ENCODE peak calls at places on chromosome 14, in five cellular contexts. A is GM23338, F is astrocyte, O is tibial artery, S is ovary. V is an unnamed sample. For H3K4me1, the result is how much of the 10 kb centered on the place peaks cover.

GRCh38 chr14:68637106-68638021 is 155.5 kb downstream of the ZFP36L1 start:
- DNase-seq in A (no peak), F (peak), O (peak), S (no peak), V (no peak)

GRCh38 chr14:73402579-73402978 is 55.8 kb downstream of the NUMB start:
- DNase-seq in A (no peak), F (no peak), O (no peak), S (no peak), V (no peak)

GRCh38 chr14:25526290-25526689 is 476.3 kb upstream of the STXBP6 start:
- DNase-seq in A (no peak), F (no peak), O (no peak), S (no peak), V (no peak)

GRCh38 chr14:50319293-50319692 is 7.2 kb downstream of the DMAC2L start:
- DNase-seq in A (no peak), F (no peak), O (no peak), S (no peak), V (no peak)

GRCh38 chr14:91171291-91171690 is 57.4 kb downstream of the DGLUCY start:
- DNase-seq in A (no peak), F (no peak), O (no peak), S (no peak), V (no peak)

GRCh38 chr14:30252800-30253425 is 306.0 kb upstream of the G2E3 start:
- DNase-seq in A (no peak), F (peak), O (no peak), S (no peak), V (no peak)

GRCh38 chr14:75094896-75095295 is 25.5 kb downstream of the ZC2HC1C start:
- DNase-seq in A (no peak), F (no peak), O (no peak), S (no peak), V (no peak)

GRCh38 chr14:73455294-73455693 is 3.1 kb downstream of the NUMB start:
- DNase-seq in A (no peak), F (no peak), O (no peak), S (no peak), V (no peak)

GRCh38 chr14:19878029-19878642 is 3.2 kb downstream of the OR4K2 start:
- DNase-seq in A (peak), F (no peak), O (no peak), S (no peak), V (no peak)

GRCh38 chr14:67773844-67774377 is 42.5 kb downstream of the ZFYVE26 start:
- DNase-seq in A (no peak), F (no peak), O (no peak), S (no peak), V (no peak)

GRCh38 chr14:70920608-70921007 is 13.3 kb downstream of the PCNX1 start:
- DNase-seq in A (no peak), F (no peak), O (no peak), S (no peak), V (no peak)

GRCh38 chr14:99327458-99328250 is 55.7 kb upstream of the BCL11B start:
- DNase-seq in A (peak), F (no peak), O (no peak), S (no peak), V (no peak)

GRCh38 chr14:64338616-64339316 is 44.6 kb upstream of the ESR2 start:
- DNase-seq in A (peak), F (peak), O (peak), S (peak), V (peak)

GRCh38 chr14:48247972-48248371 is 572.6 kb upstream of the MDGA2 start:
- DNase-seq in A (no peak), F (no peak), O (no peak), S (no peak), V (no peak)

GRCh38 chr14:90815817-90816662 is at the start of gene TTC7B:
- DNase-seq in A (peak), F (no peak), O (no peak), S (peak), V (peak)

GRCh38 chr14:79419571-79420327 is 791.6 kb downstream of the DIO2 start:
- DNase-seq in A (no peak), F (no peak), O (no peak), S (no peak), V (no peak)

GRCh38 chr14:53041067-53041466 is 90.2 kb upstream of the FERMT2 start:
- DNase-seq in A (no peak), F (no peak), O (no peak), S (no peak), V (no peak)

GRCh38 chr14:60346706-60347105 is 97.7 kb downstream of the PPM1A start:
- DNase-seq in A (no peak), F (no peak), O (no peak), S (no peak), V (no peak)

GRCh38 chr14:95078841-95079240 is 78.5 kb downstream of the DICER1 start:
- DNase-seq in A (peak), F (no peak), O (no peak), S (no peak), V (no peak)

GRCh38 chr14:92316116-92316515 is 6.8 kb upstream of the SLC24A4 start:
- DNase-seq in A (no peak), F (no peak), O (no peak), S (no peak), V (no peak)

GRCh38 chr14:88323086-88323519 is at the start of gene KCNK10:
- DNase-seq in A (peak), F (peak), O (no peak), S (no peak), V (no peak)

GRCh38 chr14:75711134-75711795 is 50.2 kb downstream of the TTLL5 start:
- DNase-seq in A (peak), F (peak), O (no peak), S (no peak), V (peak)

GRCh38 chr14:70339970-70340369 is 19.5 kb downstream of the COX16 start:
- DNase-seq in A (no peak), F (no peak), O (no peak), S (no peak), V (no peak)

GRCh38 chr14:100348253-100348729 is 25.2 kb downstream of the SLC25A47 start:
- DNase-seq in A (no peak), F (no peak), O (no peak), S (no peak), V (no peak)

GRCh38 chr14:77076118-77076631 is 21.9 kb upstream of the CIPC start:
- DNase-seq in A (peak), F (no peak), O (peak), S (no peak), V (no peak)

GRCh38 chr14:93035917-93036651 is 79.6 kb downstream of the ITPK1 start:
- DNase-seq in A (no peak), F (no peak), O (no peak), S (peak), V (peak)

GRCh38 chr14:75126121-75126544 is 715 bp downstream of the NEK9 start:
- DNase-seq in A (no peak), F (no peak), O (no peak), S (no peak), V (no peak)

GRCh38 chr14:73153272-73153671 is 17.0 kb downstream of the PSEN1 start:
- DNase-seq in A (no peak), F (peak), O (no peak), S (no peak), V (no peak)

GRCh38 chr14:51444381-51445000 is 204.4 kb downstream of the TMX1 start:
- DNase-seq in A (no peak), F (peak), O (no peak), S (no peak), V (no peak)

GRCh38 chr14:68042591-68043210 is 223.1 kb downstream of the RAD51B start:
- DNase-seq in A (no peak), F (no peak), O (no peak), S (no peak), V (no peak)

GRCh38 chr14:92417759-92418158 is 94.8 kb downstream of the SLC24A4 start:
- DNase-seq in A (no peak), F (no peak), O (no peak), S (no peak), V (no peak)

GRCh38 chr14:95885866-95886265 is 9.2 kb downstream of the TUNAR start:
- DNase-seq in A (no peak), F (peak), O (no peak), S (no peak), V (peak)

GRCh38 chr14:63603749-63604277 is 37.9 kb downstream of the WDR89 start:
- DNase-seq in A (no peak), F (no peak), O (no peak), S (no peak), V (no peak)

GRCh38 chr14:23148596-23149249 is 29.7 kb upstream of the CEBPE start:
- DNase-seq in A (no peak), F (peak), O (no peak), S (no peak), V (no peak)
- H3K4me1 ChIP-seq in A (under half), F (under half), O (under half), S (under half), V (under half)

DNA sequence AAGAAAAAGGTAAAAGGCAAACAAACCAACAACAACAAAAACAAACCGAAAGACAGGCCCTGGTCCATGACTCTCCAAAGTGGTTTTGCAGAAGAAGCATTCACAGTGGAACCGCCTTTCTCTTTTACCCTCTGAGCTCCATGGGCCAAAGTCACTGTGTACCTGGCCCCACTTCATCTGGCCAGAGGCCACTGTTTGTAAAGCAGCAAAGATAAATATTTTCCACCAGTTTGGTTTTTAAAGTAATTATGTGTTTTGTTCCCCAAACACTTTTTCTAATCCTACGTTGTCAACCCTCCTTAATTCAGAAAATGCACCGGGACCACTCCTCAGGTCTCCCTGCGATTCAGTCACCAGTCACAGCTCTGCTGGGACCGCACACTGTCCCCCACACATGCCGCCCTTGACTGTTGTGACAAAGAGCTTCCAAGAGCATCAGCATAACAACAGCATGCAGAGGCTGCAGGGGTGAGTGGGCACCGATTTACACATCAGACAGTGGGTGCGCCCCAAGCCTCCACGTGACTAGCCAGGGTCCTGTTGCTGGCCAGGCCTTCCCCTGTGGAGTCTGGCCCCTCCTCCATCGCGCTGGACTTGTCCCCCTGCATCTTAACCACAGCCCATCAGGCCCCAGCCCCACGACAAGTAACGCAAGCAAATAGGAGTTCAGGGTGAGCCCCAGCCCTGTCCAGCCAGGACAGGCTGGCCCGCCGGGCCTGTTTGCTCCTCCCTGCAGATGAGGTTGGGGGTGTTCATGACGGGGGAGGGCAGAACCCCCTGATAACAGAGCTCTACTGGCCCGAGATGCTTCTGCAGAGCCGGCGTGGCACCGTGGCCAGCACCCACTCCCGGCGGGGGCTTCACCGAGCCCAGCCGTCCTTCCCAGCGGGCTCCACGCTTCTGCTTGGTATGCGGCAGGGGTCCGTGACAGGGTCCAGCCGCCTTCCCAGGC is 65.2 kb upstream of the DIO3 start:
- DNase-seq in A (no peak), F (no peak), O (peak), S (peak), V (no peak)
- H3K4me1 ChIP-seq in A (under half), F (under half), O (under half), S (under half), V (under half)

GRCh38 chr14:22487401-22487800 is 101.6 kb downstream of the DAD1 start:
- DNase-seq in A (no peak), F (no peak), O (no peak), S (no peak), V (no peak)

GRCh38 chr14:22489957-22490950 is 98.8 kb downstream of the DAD1 start:
- DNase-seq in A (no peak), F (no peak), O (no peak), S (no peak), V (no peak)

GRCh38 chr14:22487941-22488340 is 101.1 kb downstream of the DAD1 start:
- DNase-seq in A (no peak), F (no peak), O (no peak), S (no peak), V (no peak)

GRCh38 chr14:22488522-22489246 is 100.3 kb downstream of the DAD1 start:
- DNase-seq in A (no peak), F (no peak), O (no peak), S (no peak), V (no peak)

GRCh38 chr14:22489247-22489551 is 99.8 kb downstream of the DAD1 start:
- DNase-seq in A (no peak), F (no peak), O (no peak), S (no peak), V (no peak)
- H3K4me1 ChIP-seq in A (under half), F (under half), O (under half), S (under half), V (under half)

GRCh38 chr14:59206892-59207291 is 18.4 kb downstream of the DAAM1 start:
- DNase-seq in A (no peak), F (no peak), O (no peak), S (no peak), V (no peak)
- H3K4me1 ChIP-seq in A (under half), F (under half), O (under half), S (under half), V (under half)

GRCh38 chr14:103107455-103107854 is 12.9 kb downstream of the EXOC3L4 start:
- DNase-seq in A (no peak), F (no peak), O (no peak), S (no peak), V (no peak)

GRCh38 chr14:103104389-103104653 is 9.8 kb downstream of the EXOC3L4 start:
- DNase-seq in A (no peak), F (no peak), O (no peak), S (no peak), V (no peak)

GRCh38 chr14:103103461-103104388 is 9.2 kb downstream of the EXOC3L4 start:
- DNase-seq in A (peak), F (no peak), O (no peak), S (no peak), V (peak)

GRCh38 chr14:103104654-103105511 is 10.4 kb downstream of the EXOC3L4 start:
- DNase-seq in A (peak), F (peak), O (no peak), S (peak), V (peak)

DNA sequence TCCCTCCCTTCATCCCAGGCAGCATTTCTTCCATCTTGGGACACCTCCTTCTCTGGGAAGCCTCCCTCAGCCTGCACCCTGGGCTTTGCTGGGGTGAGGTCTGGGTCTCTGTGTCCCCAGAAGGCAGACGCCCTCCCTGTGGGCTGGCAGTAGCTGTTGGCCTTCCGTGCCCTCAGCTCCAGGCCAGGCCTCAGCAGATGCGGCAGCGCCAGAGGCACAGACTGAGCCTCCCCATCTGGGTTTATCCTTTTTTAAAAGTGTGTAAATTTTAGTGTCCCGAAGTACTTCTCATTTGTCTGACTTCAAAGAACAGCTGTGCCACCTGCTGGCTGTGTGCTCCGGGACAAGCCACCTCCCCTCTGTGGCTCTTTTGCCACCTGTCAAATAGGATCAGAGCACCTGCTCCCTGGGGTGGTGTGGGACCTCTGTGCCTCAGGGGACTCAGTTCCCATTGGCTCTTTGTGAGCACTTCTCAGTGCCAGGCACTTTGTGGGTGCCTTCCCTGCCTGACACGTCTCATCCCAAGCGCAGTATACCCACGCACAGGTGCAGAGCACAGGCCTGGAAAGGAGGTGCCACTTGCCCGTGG is 11.1 kb downstream of the EXOC3L4 start:
- DNase-seq in A (no peak), F (no peak), O (no peak), S (no peak), V (no peak)
- H3K4me1 ChIP-seq in A (under half), F (under half), O (under half), S (under half), V (under half)

GRCh38 chr14:104693482-104694431 is 4.3 kb downstream of the INF2 start:
- DNase-seq in A (no peak), F (no peak), O (no peak), S (no peak), V (peak)
- H3K4me1 ChIP-seq in A (under half), F (half or more), O (half or more), S (under half), V (under half)

GRCh38 chr14:22551597-22551982 is 37.4 kb downstream of the DAD1 start:
- DNase-seq in A (no peak), F (no peak), O (no peak), S (no peak), V (no peak)

GRCh38 chr14:22547309-22547947 is 41.6 kb downstream of the DAD1 start:
- DNase-seq in A (no peak), F (no peak), O (peak), S (no peak), V (no peak)

GRCh38 chr14:22549981-22550670 is 38.9 kb downstream of the DAD1 start:
- DNase-seq in A (peak), F (peak), O (no peak), S (no peak), V (no peak)

GRCh38 chr14:22547948-22548750 is 40.9 kb downstream of the DAD1 start:
- DNase-seq in A (no peak), F (no peak), O (no peak), S (no peak), V (no peak)

DNA sequence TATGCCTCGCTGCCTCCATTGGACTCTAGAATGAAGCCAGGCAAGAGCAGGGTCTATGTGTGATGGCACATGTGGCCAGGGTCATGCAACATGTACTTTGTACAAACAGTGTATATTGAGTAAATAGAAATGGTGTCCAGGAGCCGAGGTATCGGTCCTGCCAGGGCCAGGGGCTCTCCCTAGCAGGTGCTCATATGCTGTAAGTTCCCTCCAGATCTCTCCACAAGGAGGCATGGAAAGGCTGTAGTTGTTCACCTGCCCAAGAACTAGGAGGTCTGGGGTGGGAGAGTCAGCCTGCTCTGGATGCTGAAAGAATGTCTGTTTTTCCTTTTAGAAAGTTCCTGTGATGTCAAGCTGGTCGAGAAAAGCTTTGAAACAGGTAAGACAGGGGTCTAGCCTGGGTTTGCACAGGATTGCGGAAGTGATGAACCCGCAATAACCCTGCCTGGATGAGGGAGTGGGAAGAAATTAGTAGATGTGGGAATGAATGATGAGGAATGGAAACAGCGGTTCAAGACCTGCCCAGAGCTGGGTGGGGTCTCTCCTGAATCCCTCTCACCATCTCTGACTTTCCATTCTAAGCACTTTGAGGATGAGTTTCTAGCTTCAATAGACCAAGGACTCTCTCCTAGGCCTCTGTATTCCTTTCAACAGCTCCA is 39.6 kb downstream of the DAD1 start:
- DNase-seq in A (no peak), F (no peak), O (no peak), S (no peak), V (no peak)
- H3K4me1 ChIP-seq in A (half or more), F (under half), O (under half), S (under half), V (under half)

GRCh38 chr14:41859336-41859735 is 252.7 kb downstream of the LRFN5 start:
- DNase-seq in A (no peak), F (no peak), O (no peak), S (no peak), V (no peak)
- H3K4me1 ChIP-seq in A (under half), F (under half), O (under half), S (under half), V (under half)

V was measured in pancreas.